ENCODE peak calls at places on chromosomes 12 and 14, in five cellular contexts. J is cardiac muscle cell; K is IMR-90; A is CD4-positive, alpha-beta T cell; S is heart left ventricle. M is an unnamed sample.

GRCh38 chr12:62933871-62934798 is 815 bp downstream of the PPM1H start:
- DNase-seq in S (peak), A (no peak), J (peak), K (peak), M (no peak)

GRCh38 chr12:109523504-109523903 is 46.1 kb downstream of the UBE3B start:
- DNase-seq in J (no peak), K (no peak), A (no peak), S (no peak), M (no peak)

GRCh38 chr12:49059385-49060232 is 985 bp downstream of the KMT2D start:
- DNase-seq in A (no peak), J (peak), S (no peak), K (no peak), M (no peak)

GRCh38 chr14:21796912-21797311 is 123.3 kb upstream of the OR4E1 start:
- DNase-seq in J (peak), K (peak), A (no peak), S (no peak), M (no peak)

GRCh38 chr12:90842477-90842876 is 112.5 kb downstream of the CCER1 start:
- DNase-seq in A (no peak), J (no peak), K (no peak), S (no peak), M (no peak)

GRCh38 chr12:21933656-21934055 is 7.6 kb downstream of the ABCC9 start:
- DNase-seq in K (no peak), A (no peak), S (no peak), J (no peak), M (no peak)

GRCh38 chr12:109130755-109131521 is 14.6 kb downstream of the ACACB start:
- DNase-seq in J (no peak), A (no peak), S (peak), K (no peak), M (no peak)

GRCh38 chr14:101223147-101223546 is 319.6 kb upstream of the RTL1 start:
- DNase-seq in J (no peak), S (no peak), A (peak), K (no peak), M (no peak)

GRCh38 chr12:121217066-121217465 is 7.1 kb downstream of the P2RX4 start:
- DNase-seq in A (no peak), J (no peak), S (no peak), K (no peak), M (no peak)

GRCh38 chr12:132044661-132045412 is 95.1 kb downstream of the EP400 start:
- DNase-seq in K (no peak), J (no peak), S (no peak), A (no peak), M (no peak)

GRCh38 chr12:49541911-49542505 is 3.2 kb downstream of the KCNH3 start:
- DNase-seq in A (peak), K (no peak), J (no peak), S (no peak), M (no peak)

GRCh38 chr14:87529081-87529480 is 463.9 kb downstream of the GALC start:
- DNase-seq in S (no peak), A (no peak), J (no peak), K (no peak), M (no peak)

GRCh38 chr12:57529831-57530230 is 7.2 kb downstream of the MBD6 start:
- DNase-seq in K (no peak), J (peak), S (no peak), A (no peak), M (no peak)

GRCh38 chr12:93943766-93944165 is 204.6 kb upstream of the PLXNC1 start:
- DNase-seq in S (peak), A (no peak), K (peak), J (peak), M (no peak)

GRCh38 chr14:91108941-91109611 is 4.8 kb upstream of the DGLUCY start:
- DNase-seq in J (no peak), A (peak), S (no peak), K (no peak), M (no peak)

GRCh38 chr12:43362910-43363694 is 188.9 kb downstream of the ADAMTS20 start:
- DNase-seq in J (no peak), K (peak), A (no peak), S (no peak), M (no peak)

GRCh38 chr12:52679875-52680274 is 332 bp downstream of the KRT1 start:
- DNase-seq in K (no peak), S (no peak), A (no peak), J (no peak), M (no peak)

GRCh38 chr12:71236133-71236660 is 78.4 kb upstream of the TSPAN8 start:
- DNase-seq in A (no peak), J (no peak), K (no peak), S (no peak), M (no peak)

GRCh38 chr12:108734200-108734906 is 3.0 kb upstream of the CORO1C start:
- DNase-seq in S (no peak), J (peak), K (peak), A (no peak), M (no peak)

GRCh38 chr12:108332791-108333382 is 6.2 kb downstream of the CMKLR1 start:
- DNase-seq in J (peak), S (peak), K (no peak), A (no peak), M (peak)

DNA sequence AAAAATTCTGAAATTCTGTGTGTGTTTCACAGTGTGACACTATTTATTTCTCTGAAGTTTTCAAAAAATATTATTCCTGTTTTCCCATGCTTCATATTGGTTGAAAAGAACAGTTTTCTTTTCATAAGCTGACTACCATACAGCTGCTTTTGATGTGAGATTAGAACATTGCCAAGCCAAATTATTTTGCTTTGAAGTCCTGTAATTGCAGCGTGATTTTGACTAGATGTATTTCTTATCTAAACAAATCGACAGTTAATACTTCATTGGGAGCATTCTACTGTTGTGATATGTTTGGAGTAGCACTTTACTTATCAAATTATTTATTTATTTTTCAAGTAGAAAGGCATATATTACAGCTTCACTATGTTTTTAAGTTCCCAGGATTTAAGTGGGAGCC is 132.0 kb downstream of the DACT1 start:
- DNase-seq in A (no peak), S (no peak), J (no peak), K (no peak), M (no peak)
- TF ChIP-seq CTCF in A (no peak), S (no peak), J (no peak), K (no peak), M (no peak)

GRCh38 chr14:65286443-65286842 is 126.1 kb upstream of the FUT8 start:
- DNase-seq in A (no peak), J (peak), S (no peak), K (no peak), M (no peak)
- TF ChIP-seq CTCF in A (peak), J (peak), S (no peak), K (no peak), M (no peak)

GRCh38 chr12:112446008-112446725 is 27.4 kb downstream of the PTPN11 start:
- DNase-seq in S (no peak), J (no peak), K (no peak), A (no peak), M (no peak)

GRCh38 chr12:112456029-112456428 is 37.3 kb downstream of the PTPN11 start:
- DNase-seq in A (no peak), J (no peak), K (no peak), S (no peak), M (no peak)

GRCh38 chr12:112447106-112447505 is 28.4 kb downstream of the PTPN11 start:
- DNase-seq in A (no peak), S (no peak), K (no peak), J (no peak), M (no peak)

GRCh38 chr12:112450725-112451124 is 32.0 kb downstream of the PTPN11 start:
- DNase-seq in S (no peak), J (no peak), A (no peak), K (no peak), M (no peak)
- TF ChIP-seq CTCF in S (no peak), J (no peak), A (no peak), K (no peak), M (no peak)

GRCh38 chr14:61196034-61196433 is 85.1 kb downstream of the TMEM30B start:
- DNase-seq in S (no peak), J (peak), A (no peak), K (no peak), M (no peak)
- TF ChIP-seq CTCF in S (no peak), J (peak), A (no peak), K (no peak), M (no peak)

GRCh38 chr14:22929104-22929847 is at the start of gene PRMT5:
- DNase-seq in A (peak), K (peak), S (peak), J (peak), M (peak)
- TF ChIP-seq CTCF in A (no peak), K (no peak), S (no peak), J (no peak), M (no peak)

GRCh38 chr14:72736348-72736747 is 157.6 kb downstream of the DPF3 start:
- DNase-seq in K (peak), S (no peak), A (no peak), J (no peak), M (no peak)
- TF ChIP-seq CTCF in K (no peak), S (no peak), A (no peak), J (no peak), M (no peak)

DNA sequence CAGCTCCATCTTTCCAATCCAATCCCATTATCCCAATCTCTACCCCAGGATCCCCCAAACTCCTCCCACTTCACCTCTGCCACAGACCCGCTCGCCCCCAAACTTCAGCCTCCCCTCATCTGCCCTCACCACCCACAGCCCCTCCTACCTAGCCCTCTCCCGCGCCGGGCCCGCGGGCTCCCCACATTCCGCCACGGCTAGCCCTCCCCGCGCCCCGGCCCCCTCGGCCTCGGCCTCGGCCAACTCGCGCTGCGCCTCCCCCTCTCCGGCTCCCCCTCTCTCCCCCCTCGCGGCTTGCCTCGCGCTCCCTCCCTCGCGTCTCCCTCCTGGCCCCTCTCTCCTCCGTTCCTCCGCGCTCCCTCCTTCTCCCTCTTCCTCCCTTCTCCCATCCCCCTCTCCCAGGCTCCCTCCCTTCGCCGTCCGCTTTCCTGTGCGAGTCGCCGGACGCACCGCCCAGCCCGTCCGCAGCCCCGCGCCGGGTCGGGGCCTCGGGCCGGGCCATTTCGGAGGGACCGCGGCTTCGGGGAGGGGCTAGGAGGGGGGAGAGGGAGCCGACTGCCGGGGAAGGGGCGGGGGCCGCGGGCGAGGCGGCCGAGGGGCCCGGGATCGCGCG is at the start of gene ATN1:
- DNase-seq in A (peak), S (peak), J (peak), K (peak), M (peak)
- TF ChIP-seq CTCF in A (no peak), S (no peak), J (no peak), K (no peak), M (no peak)

M was measured in natural killer cell.